ENCODE peak calls at places on chromosomes 16 and 17, in ten cellular contexts. One of them, this sample, is unnamed. For H3K4me1, the result is how much of the 10 kb centered on the place peaks cover.

GRCh38 chr17:48613862-48614694 is 1.0 kb downstream of the HOXB8 start:
- DNase-seq in IMR-90: peak
- DNase-seq in adrenal gland: no peak
- DNase-seq in Peyer's patch: peak
- DNase-seq in heart left ventricle: no peak
- DNase-seq in tibial nerve: no peak
- DNase-seq in body of pancreas: no peak
- DNase-seq in endothelial cell of umbilical vein: peak
- DNase-seq in H1: no peak
- DNase-seq in breast epithelium: no peak
- DNase-seq in this sample: no peak

GRCh38 chr16:57141822-57142631 is 43.8 kb downstream of the PSME3IP1 start:
- DNase-seq in breast epithelium: no peak
- DNase-seq in H1: no peak
- DNase-seq in tibial nerve: no peak
- DNase-seq in body of pancreas: no peak
- DNase-seq in IMR-90: no peak
- DNase-seq in adrenal gland: no peak
- DNase-seq in Peyer's patch: no peak
- DNase-seq in endothelial cell of umbilical vein: no peak
- DNase-seq in heart left ventricle: no peak
- DNase-seq in this sample: no peak

GRCh38 chr17:6531575-6531974 is 24.8 kb downstream of the PITPNM3 start:
- DNase-seq in H1: no peak
- DNase-seq in adrenal gland: no peak
- DNase-seq in Peyer's patch: no peak
- DNase-seq in IMR-90: no peak
- DNase-seq in heart left ventricle: no peak
- DNase-seq in body of pancreas: no peak
- DNase-seq in endothelial cell of umbilical vein: no peak
- DNase-seq in tibial nerve: no peak
- DNase-seq in breast epithelium: no peak
- DNase-seq in this sample: no peak

GRCh38 chr17:66982011-66982508 is 17.6 kb downstream of the CACNG4 start:
- DNase-seq in body of pancreas: no peak
- DNase-seq in endothelial cell of umbilical vein: no peak
- DNase-seq in adrenal gland: no peak
- DNase-seq in IMR-90: no peak
- DNase-seq in breast epithelium: no peak
- DNase-seq in heart left ventricle: peak
- DNase-seq in Peyer's patch: no peak
- DNase-seq in tibial nerve: no peak
- DNase-seq in H1: no peak
- DNase-seq in this sample: no peak

GRCh38 chr16:64586756-64587155 is 535.1 kb downstream of the CDH11 start:
- DNase-seq in Peyer's patch: no peak
- DNase-seq in endothelial cell of umbilical vein: no peak
- DNase-seq in adrenal gland: no peak
- DNase-seq in tibial nerve: no peak
- DNase-seq in heart left ventricle: no peak
- DNase-seq in H1: no peak
- DNase-seq in body of pancreas: no peak
- DNase-seq in breast epithelium: no peak
- DNase-seq in IMR-90: no peak
- DNase-seq in this sample: no peak

GRCh38 chr17:74959826-74960738 is 12.5 kb downstream of the HID1 start:
- DNase-seq in endothelial cell of umbilical vein: no peak
- DNase-seq in IMR-90: peak
- DNase-seq in adrenal gland: no peak
- DNase-seq in tibial nerve: no peak
- DNase-seq in body of pancreas: no peak
- DNase-seq in breast epithelium: no peak
- DNase-seq in heart left ventricle: no peak
- DNase-seq in Peyer's patch: no peak
- DNase-seq in H1: no peak
- DNase-seq in this sample: no peak

GRCh38 chr17:66923881-66924280 is 40.6 kb upstream of the CACNG4 start:
- DNase-seq in IMR-90: no peak
- DNase-seq in heart left ventricle: no peak
- DNase-seq in endothelial cell of umbilical vein: no peak
- DNase-seq in adrenal gland: no peak
- DNase-seq in Peyer's patch: no peak
- DNase-seq in breast epithelium: no peak
- DNase-seq in tibial nerve: no peak
- DNase-seq in body of pancreas: no peak
- DNase-seq in H1: no peak
- DNase-seq in this sample: no peak

GRCh38 chr16:30040221-30040620 is 9.2 kb upstream of the TLCD3B start:
- DNase-seq in adrenal gland: no peak
- DNase-seq in tibial nerve: no peak
- DNase-seq in endothelial cell of umbilical vein: no peak
- DNase-seq in Peyer's patch: no peak
- DNase-seq in heart left ventricle: no peak
- DNase-seq in H1: no peak
- DNase-seq in IMR-90: no peak
- DNase-seq in body of pancreas: no peak
- DNase-seq in breast epithelium: no peak
- DNase-seq in this sample: no peak

GRCh38 chr16:15650698-15651161 is 685 bp downstream of the NDE1 start:
- DNase-seq in breast epithelium: no peak
- DNase-seq in endothelial cell of umbilical vein: peak
- DNase-seq in IMR-90: peak
- DNase-seq in H1: no peak
- DNase-seq in tibial nerve: peak
- DNase-seq in heart left ventricle: peak
- DNase-seq in body of pancreas: no peak
- DNase-seq in Peyer's patch: peak
- DNase-seq in adrenal gland: peak
- DNase-seq in this sample: no peak

GRCh38 chr16:55562936-55563335 is 3.5 kb upstream of the CAPNS2 start:
- DNase-seq in IMR-90: peak
- DNase-seq in heart left ventricle: no peak
- DNase-seq in H1: no peak
- DNase-seq in tibial nerve: no peak
- DNase-seq in endothelial cell of umbilical vein: peak
- DNase-seq in adrenal gland: no peak
- DNase-seq in Peyer's patch: no peak
- DNase-seq in breast epithelium: no peak
- DNase-seq in body of pancreas: no peak
- DNase-seq in this sample: no peak

GRCh38 chr17:18318771-18319450 is 3.8 kb downstream of the SMCR8 start:
- DNase-seq in IMR-90: no peak
- DNase-seq in heart left ventricle: no peak
- DNase-seq in breast epithelium: no peak
- DNase-seq in endothelial cell of umbilical vein: no peak
- DNase-seq in Peyer's patch: no peak
- DNase-seq in tibial nerve: no peak
- DNase-seq in body of pancreas: no peak
- DNase-seq in H1: no peak
- DNase-seq in adrenal gland: no peak
- DNase-seq in this sample: no peak

GRCh38 chr17:18315498-18316360 is 636 bp downstream of the SMCR8 start:
- DNase-seq in endothelial cell of umbilical vein: no peak
- DNase-seq in body of pancreas: no peak
- DNase-seq in IMR-90: peak
- DNase-seq in heart left ventricle: no peak
- DNase-seq in adrenal gland: peak
- DNase-seq in breast epithelium: no peak
- DNase-seq in H1: no peak
- DNase-seq in tibial nerve: peak
- DNase-seq in Peyer's patch: no peak
- DNase-seq in this sample: no peak

GRCh38 chr17:18318122-18318521 is 3.0 kb downstream of the SMCR8 start:
- DNase-seq in heart left ventricle: no peak
- DNase-seq in body of pancreas: no peak
- DNase-seq in breast epithelium: no peak
- DNase-seq in H1: no peak
- DNase-seq in endothelial cell of umbilical vein: no peak
- DNase-seq in IMR-90: no peak
- DNase-seq in Peyer's patch: no peak
- DNase-seq in tibial nerve: no peak
- DNase-seq in adrenal gland: no peak
- DNase-seq in this sample: no peak

GRCh38 chr17:18314059-18314730 is 599 bp downstream of the TOP3A start:
- DNase-seq in breast epithelium: no peak
- DNase-seq in body of pancreas: peak
- DNase-seq in endothelial cell of umbilical vein: peak
- DNase-seq in adrenal gland: no peak
- DNase-seq in tibial nerve: no peak
- DNase-seq in IMR-90: peak
- DNase-seq in H1: no peak
- DNase-seq in Peyer's patch: no peak
- DNase-seq in heart left ventricle: peak
- DNase-seq in this sample: no peak

DNA sequence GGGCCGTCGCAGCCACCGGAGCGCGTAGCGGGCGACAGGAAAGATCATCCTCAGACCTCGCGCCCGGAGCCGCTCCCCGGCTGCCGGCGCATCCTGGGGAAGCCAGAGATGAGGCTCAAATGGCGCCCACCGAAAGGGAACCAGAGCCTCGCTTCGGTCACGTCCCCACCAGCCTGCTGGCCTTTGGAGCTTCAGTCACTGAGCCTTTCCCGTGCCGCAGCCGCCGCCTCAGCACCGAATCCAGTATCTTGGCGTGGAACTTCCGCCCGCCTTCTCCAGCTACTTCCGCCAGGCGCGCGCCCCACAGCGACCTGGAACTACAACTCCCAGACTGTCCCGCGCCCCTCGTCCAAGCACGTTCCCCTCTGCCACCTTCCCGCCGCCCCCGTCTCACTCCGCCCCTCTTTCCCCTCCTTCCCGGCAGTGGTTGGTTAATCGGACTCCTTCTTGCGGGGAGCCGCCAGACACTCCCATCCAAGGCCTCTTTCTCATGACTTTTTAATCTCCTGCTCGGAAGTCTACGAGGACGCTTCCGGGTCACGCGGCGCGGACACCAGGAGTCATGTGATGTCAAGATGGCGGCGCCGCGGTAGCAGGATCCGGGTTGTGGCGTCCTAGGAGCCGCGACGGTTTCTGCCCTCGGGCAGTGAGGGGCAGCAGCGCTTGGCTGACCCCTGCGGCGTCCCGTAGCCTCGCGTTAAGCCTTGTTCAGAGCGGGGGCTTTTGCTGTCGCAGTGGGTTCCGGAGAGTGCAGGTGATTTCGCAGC is at the start of the genes SMCR8 and TOP3A:
- DNase-seq in Peyer's patch: peak
- DNase-seq in adrenal gland: peak
- DNase-seq in IMR-90: peak
- DNase-seq in body of pancreas: peak
- DNase-seq in tibial nerve: peak
- DNase-seq in heart left ventricle: peak
- DNase-seq in breast epithelium: peak
- DNase-seq in H1: peak
- DNase-seq in endothelial cell of umbilical vein: peak
- DNase-seq in this sample: peak
- TF ChIP-seq POLR2A in Peyer's patch: peak
- TF ChIP-seq POLR2A in adrenal gland: peak
- TF ChIP-seq POLR2A in IMR-90: peak
- TF ChIP-seq POLR2A in body of pancreas: peak
- TF ChIP-seq POLR2A in tibial nerve: peak
- TF ChIP-seq POLR2A in heart left ventricle: no peak
- TF ChIP-seq POLR2A in breast epithelium: peak
- TF ChIP-seq POLR2A in H1: peak
- TF ChIP-seq POLR2A in endothelial cell of umbilical vein: peak
- TF ChIP-seq POLR2A in this sample: peak

DNA sequence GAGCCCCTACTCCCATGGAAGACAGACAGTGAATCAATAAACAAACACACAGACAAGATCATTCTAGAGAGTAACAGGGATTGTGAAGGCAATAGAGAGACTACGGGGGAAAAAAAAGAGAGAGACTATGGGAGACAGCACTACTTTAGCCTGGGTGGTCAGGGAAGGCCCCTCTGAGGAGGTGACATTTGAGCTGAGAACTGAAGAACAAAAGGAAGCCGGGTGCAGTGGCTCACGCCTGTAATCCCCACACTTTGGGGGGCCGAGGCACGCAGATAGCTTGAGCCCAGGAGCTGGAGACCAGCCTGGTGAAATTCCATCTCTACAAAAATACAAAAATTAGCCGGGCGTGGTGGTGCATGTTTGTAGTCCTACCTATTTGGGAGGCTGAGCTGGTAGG is 29.2 kb downstream of the SALL1 start:
- DNase-seq in endothelial cell of umbilical vein: no peak
- DNase-seq in H1: no peak
- DNase-seq in body of pancreas: no peak
- DNase-seq in breast epithelium: no peak
- DNase-seq in Peyer's patch: no peak
- DNase-seq in adrenal gland: no peak
- DNase-seq in heart left ventricle: no peak
- DNase-seq in IMR-90: no peak
- DNase-seq in tibial nerve: no peak
- DNase-seq in this sample: no peak
- H3K27ac ChIP-seq in endothelial cell of umbilical vein: no peak
- H3K27ac ChIP-seq in H1: no peak
- H3K27ac ChIP-seq in body of pancreas: no peak
- H3K27ac ChIP-seq in breast epithelium: no peak
- H3K27ac ChIP-seq in Peyer's patch: no peak
- H3K27ac ChIP-seq in adrenal gland: no peak
- H3K27ac ChIP-seq in heart left ventricle: no peak
- H3K27ac ChIP-seq in IMR-90: no peak
- H3K27ac ChIP-seq in tibial nerve: no peak
- H3K27ac ChIP-seq in this sample: peak

GRCh38 chr16:53770641-53771040 is 66.7 kb downstream of the FTO start:
- DNase-seq in body of pancreas: no peak
- DNase-seq in tibial nerve: no peak
- DNase-seq in breast epithelium: no peak
- DNase-seq in Peyer's patch: no peak
- DNase-seq in heart left ventricle: no peak
- DNase-seq in IMR-90: no peak
- DNase-seq in endothelial cell of umbilical vein: no peak
- DNase-seq in H1: no peak
- DNase-seq in adrenal gland: no peak
- DNase-seq in this sample: no peak
- H3K4me1 ChIP-seq in body of pancreas: under half
- H3K4me1 ChIP-seq in tibial nerve: half or more
- H3K4me1 ChIP-seq in breast epithelium: under half
- H3K4me1 ChIP-seq in Peyer's patch: under half
- H3K4me1 ChIP-seq in heart left ventricle: half or more
- H3K4me1 ChIP-seq in IMR-90: under half
- H3K4me1 ChIP-seq in endothelial cell of umbilical vein: under half
- H3K4me1 ChIP-seq in H1: under half
- H3K4me1 ChIP-seq in adrenal gland: under half
- H3K4me1 ChIP-seq in this sample: under half

GRCh38 chr16:930076-930475 is 40.7 kb downstream of the LMF1 start:
- DNase-seq in H1: no peak
- DNase-seq in adrenal gland: no peak
- DNase-seq in breast epithelium: no peak
- DNase-seq in Peyer's patch: no peak
- DNase-seq in IMR-90: no peak
- DNase-seq in endothelial cell of umbilical vein: no peak
- DNase-seq in body of pancreas: no peak
- DNase-seq in tibial nerve: no peak
- DNase-seq in heart left ventricle: no peak
- DNase-seq in this sample: peak
- TF ChIP-seq POLR2A in H1: no peak
- TF ChIP-seq POLR2A in adrenal gland: no peak
- TF ChIP-seq POLR2A in breast epithelium: no peak
- TF ChIP-seq POLR2A in Peyer's patch: no peak
- TF ChIP-seq POLR2A in IMR-90: no peak
- TF ChIP-seq POLR2A in endothelial cell of umbilical vein: no peak
- TF ChIP-seq POLR2A in body of pancreas: no peak
- TF ChIP-seq POLR2A in tibial nerve: no peak
- TF ChIP-seq POLR2A in heart left ventricle: no peak
- TF ChIP-seq POLR2A in this sample: no peak

GRCh38 chr17:35097776-35098175 is 21.9 kb downstream of the RAD51D start:
- DNase-seq in heart left ventricle: no peak
- DNase-seq in endothelial cell of umbilical vein: no peak
- DNase-seq in Peyer's patch: no peak
- DNase-seq in adrenal gland: no peak
- DNase-seq in IMR-90: no peak
- DNase-seq in tibial nerve: no peak
- DNase-seq in body of pancreas: no peak
- DNase-seq in H1: no peak
- DNase-seq in breast epithelium: no peak
- DNase-seq in this sample: no peak
- H3K27ac ChIP-seq in heart left ventricle: no peak
- H3K27ac ChIP-seq in endothelial cell of umbilical vein: no peak
- H3K27ac ChIP-seq in Peyer's patch: no peak
- H3K27ac ChIP-seq in adrenal gland: no peak
- H3K27ac ChIP-seq in IMR-90: no peak
- H3K27ac ChIP-seq in tibial nerve: no peak
- H3K27ac ChIP-seq in body of pancreas: no peak
- H3K27ac ChIP-seq in H1: no peak
- H3K27ac ChIP-seq in breast epithelium: no peak
- H3K27ac ChIP-seq in this sample: no peak

This sample was measured in right lobe of liver.